ENCODE peak calls at places on chromosomes 7 and 10, in five cellular contexts. One of them, this sample, is unnamed. For H3K4me1, the result is how much of the 10 kb centered on the place peaks cover.

GRCh38 chr10:91424016-91424415 is 13.9 kb downstream of the HECTD2 start:
- DNase-seq in GM23338: no peak
- DNase-seq in GM12878: no peak
- DNase-seq in stomach: no peak
- DNase-seq in heart left ventricle: no peak
- DNase-seq in this sample: no peak

GRCh38 chr7:94654764-94655561 is 970 bp downstream of the SGCE start:
- DNase-seq in GM12878: no peak
- DNase-seq in stomach: no peak
- DNase-seq in GM23338: peak
- DNase-seq in heart left ventricle: peak
- DNase-seq in this sample: no peak

GRCh38 chr7:25256424-25256823 is 28.1 kb upstream of the NPVF start:
- DNase-seq in stomach: no peak
- DNase-seq in GM12878: no peak
- DNase-seq in heart left ventricle: no peak
- DNase-seq in GM23338: no peak
- DNase-seq in this sample: no peak

GRCh38 chr10:76297787-76298281 is 866.4 kb downstream of the LRMDA start:
- DNase-seq in GM23338: no peak
- DNase-seq in heart left ventricle: no peak
- DNase-seq in GM12878: no peak
- DNase-seq in stomach: peak
- DNase-seq in this sample: no peak

GRCh38 chr10:132397036-132397541 is at the start of gene PWWP2B:
- DNase-seq in stomach: peak
- DNase-seq in GM12878: no peak
- DNase-seq in GM23338: no peak
- DNase-seq in heart left ventricle: peak
- DNase-seq in this sample: no peak

GRCh38 chr7:66352071-66352470 is 146.9 kb downstream of the TPST1 start:
- DNase-seq in GM23338: peak
- DNase-seq in heart left ventricle: no peak
- DNase-seq in stomach: no peak
- DNase-seq in GM12878: no peak
- DNase-seq in this sample: peak

GRCh38 chr10:59362991-59363390 is 642 bp upstream of the FAM13C start:
- DNase-seq in GM12878: no peak
- DNase-seq in stomach: peak
- DNase-seq in GM23338: peak
- DNase-seq in heart left ventricle: peak
- DNase-seq in this sample: peak

GRCh38 chr7:44515595-44516268 is 25.3 kb upstream of the NUDCD3 start:
- DNase-seq in GM23338: no peak
- DNase-seq in stomach: no peak
- DNase-seq in heart left ventricle: no peak
- DNase-seq in GM12878: no peak
- DNase-seq in this sample: no peak

GRCh38 chr7:89655946-89656345 is 498.3 kb upstream of the STEAP1 start:
- DNase-seq in GM12878: no peak
- DNase-seq in heart left ventricle: no peak
- DNase-seq in stomach: no peak
- DNase-seq in GM23338: no peak
- DNase-seq in this sample: no peak

GRCh38 chr10:118595598-118596425 is at the start of gene PRLHR:
- DNase-seq in stomach: no peak
- DNase-seq in GM12878: no peak
- DNase-seq in GM23338: peak
- DNase-seq in heart left ventricle: no peak
- DNase-seq in this sample: no peak

GRCh38 chr7:101539784-101540183 is 89.3 kb downstream of the MYL10 start:
- DNase-seq in stomach: no peak
- DNase-seq in GM12878: no peak
- DNase-seq in heart left ventricle: no peak
- DNase-seq in GM23338: no peak
- DNase-seq in this sample: no peak

GRCh38 chr7:44104880-44105771 is 981 bp downstream of the AEBP1 start:
- DNase-seq in GM23338: peak
- DNase-seq in stomach: no peak
- DNase-seq in heart left ventricle: no peak
- DNase-seq in GM12878: no peak
- DNase-seq in this sample: no peak

GRCh38 chr10:13993169-13993568 is 337.6 kb downstream of the FRMD4A start:
- DNase-seq in GM12878: no peak
- DNase-seq in heart left ventricle: peak
- DNase-seq in stomach: no peak
- DNase-seq in GM23338: no peak
- DNase-seq in this sample: no peak

GRCh38 chr10:102735065-102735562 is 8.6 kb upstream of the WBP1L start:
- DNase-seq in heart left ventricle: no peak
- DNase-seq in stomach: no peak
- DNase-seq in GM12878: no peak
- DNase-seq in GM23338: peak
- DNase-seq in this sample: no peak

GRCh38 chr7:101386558-101387199 is 24.0 kb downstream of the COL26A1 start:
- DNase-seq in GM23338: peak
- DNase-seq in heart left ventricle: no peak
- DNase-seq in stomach: no peak
- DNase-seq in GM12878: no peak
- DNase-seq in this sample: no peak

GRCh38 chr10:13892871-13893270 is 306.1 kb downstream of the PRPF18 start:
- DNase-seq in stomach: no peak
- DNase-seq in GM23338: no peak
- DNase-seq in GM12878: no peak
- DNase-seq in heart left ventricle: no peak
- DNase-seq in this sample: no peak

GRCh38 chr10:21526184-21526951 is 886 bp upstream of the SKIDA1 start:
- DNase-seq in stomach: peak
- DNase-seq in GM23338: peak
- DNase-seq in GM12878: no peak
- DNase-seq in heart left ventricle: peak
- DNase-seq in this sample: peak

GRCh38 chr7:120402368-120402767 is 129.4 kb downstream of the KCND2 start:
- DNase-seq in GM23338: no peak
- DNase-seq in GM12878: no peak
- DNase-seq in heart left ventricle: no peak
- DNase-seq in stomach: no peak
- DNase-seq in this sample: no peak

GRCh38 chr7:20064974-20065862 is 152.0 kb downstream of the MACC1 start:
- DNase-seq in GM23338: no peak
- DNase-seq in stomach: no peak
- DNase-seq in heart left ventricle: no peak
- DNase-seq in GM12878: peak
- DNase-seq in this sample: no peak

GRCh38 chr7:28355553-28356319 is 56.6 kb upstream of the CREB5 start:
- DNase-seq in GM12878: no peak
- DNase-seq in stomach: no peak
- DNase-seq in heart left ventricle: no peak
- DNase-seq in GM23338: no peak
- DNase-seq in this sample: no peak

GRCh38 chr10:10994360-10994759 is 23.3 kb upstream of the CELF2 start:
- DNase-seq in heart left ventricle: no peak
- DNase-seq in GM12878: no peak
- DNase-seq in GM23338: no peak
- DNase-seq in stomach: no peak
- DNase-seq in this sample: no peak

GRCh38 chr10:3879073-3879472 is 94.1 kb upstream of the KLF6 start:
- DNase-seq in GM12878: no peak
- DNase-seq in GM23338: no peak
- DNase-seq in heart left ventricle: no peak
- DNase-seq in stomach: no peak
- DNase-seq in this sample: no peak

GRCh38 chr7:39088730-39089129 is 111.0 kb downstream of the POU6F2 start:
- DNase-seq in stomach: no peak
- DNase-seq in GM23338: peak
- DNase-seq in heart left ventricle: no peak
- DNase-seq in GM12878: no peak
- DNase-seq in this sample: no peak

GRCh38 chr10:24503627-24504320 is 219.9 kb downstream of the ARHGAP21 start:
- DNase-seq in stomach: peak
- DNase-seq in heart left ventricle: peak
- DNase-seq in GM12878: peak
- DNase-seq in GM23338: peak
- DNase-seq in this sample: peak

GRCh38 chr10:101291254-101292193 is 62.3 kb upstream of the LBX1 start:
- DNase-seq in stomach: peak
- DNase-seq in GM12878: no peak
- DNase-seq in heart left ventricle: peak
- DNase-seq in GM23338: peak
- DNase-seq in this sample: no peak

GRCh38 chr10:77392851-77393250 is 244.8 kb downstream of the KCNMA1 start:
- DNase-seq in stomach: no peak
- DNase-seq in GM12878: no peak
- DNase-seq in heart left ventricle: no peak
- DNase-seq in GM23338: no peak
- DNase-seq in this sample: no peak

GRCh38 chr7:134515569-134516468 is 11.5 kb upstream of the AKR1B10 start:
- DNase-seq in heart left ventricle: no peak
- DNase-seq in GM23338: no peak
- DNase-seq in stomach: no peak
- DNase-seq in GM12878: no peak
- DNase-seq in this sample: no peak

GRCh38 chr10:112790030-112790429 is 160.0 kb upstream of the TCF7L2 start:
- DNase-seq in stomach: no peak
- DNase-seq in GM12878: no peak
- DNase-seq in heart left ventricle: no peak
- DNase-seq in GM23338: no peak
- DNase-seq in this sample: peak

GRCh38 chr7:91657386-91658120 is 222.9 kb downstream of the MTERF1 start:
- DNase-seq in GM23338: peak
- DNase-seq in heart left ventricle: no peak
- DNase-seq in stomach: no peak
- DNase-seq in GM12878: no peak
- DNase-seq in this sample: no peak

GRCh38 chr7:138354066-138354465 is 106.0 kb upstream of the TRIM24 start:
- DNase-seq in GM23338: no peak
- DNase-seq in stomach: no peak
- DNase-seq in heart left ventricle: no peak
- DNase-seq in GM12878: no peak
- DNase-seq in this sample: no peak

GRCh38 chr7:95796617-95797016 is 24.3 kb downstream of the DYNC1I1 start:
- DNase-seq in GM23338: no peak
- DNase-seq in GM12878: no peak
- DNase-seq in stomach: no peak
- DNase-seq in heart left ventricle: no peak
- DNase-seq in this sample: no peak

GRCh38 chr7:107882766-107883165 is 8.2 kb upstream of the DLD start:
- DNase-seq in GM12878: no peak
- DNase-seq in stomach: no peak
- DNase-seq in heart left ventricle: no peak
- DNase-seq in GM23338: no peak
- DNase-seq in this sample: no peak

GRCh38 chr10:26969145-26969926 is 108.6 kb upstream of the ABI1 start:
- DNase-seq in heart left ventricle: no peak
- DNase-seq in GM23338: no peak
- DNase-seq in stomach: no peak
- DNase-seq in GM12878: peak
- DNase-seq in this sample: no peak

GRCh38 chr10:71349401-71349800 is 30.3 kb downstream of the SLC29A3 start:
- DNase-seq in stomach: no peak
- DNase-seq in GM12878: no peak
- DNase-seq in heart left ventricle: no peak
- DNase-seq in GM23338: no peak
- DNase-seq in this sample: no peak

DNA sequence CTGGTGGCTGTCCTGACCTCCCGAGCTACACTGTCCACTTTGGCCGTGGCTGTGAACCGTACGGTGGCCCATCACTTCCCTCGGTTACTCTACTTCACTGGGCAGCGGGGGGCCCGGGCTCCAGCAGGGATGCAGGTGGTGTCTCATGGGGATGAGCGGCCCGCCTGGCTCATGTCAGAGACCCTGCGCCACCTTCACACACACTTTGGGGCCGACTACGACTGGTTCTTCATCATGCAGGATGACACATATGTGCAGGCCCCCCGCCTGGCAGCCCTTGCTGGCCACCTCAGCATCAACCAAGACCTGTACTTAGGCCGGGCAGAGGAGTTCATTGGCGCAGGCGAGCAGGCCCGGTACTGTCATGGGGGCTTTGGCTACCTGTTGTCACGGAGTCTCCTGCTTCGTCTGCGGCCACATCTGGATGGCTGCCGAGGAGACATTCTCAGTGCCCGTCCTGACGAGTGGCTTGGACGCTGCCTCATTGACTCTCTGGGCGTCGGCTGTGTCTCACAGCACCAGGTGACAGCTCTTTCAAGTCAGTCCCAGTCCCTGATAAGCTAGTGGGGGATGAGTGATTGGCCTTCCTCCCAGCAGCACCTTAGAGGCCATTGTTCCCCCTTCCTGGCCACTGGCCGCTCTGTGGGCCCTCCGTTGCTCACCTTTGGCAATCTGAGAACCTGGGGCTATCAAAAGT is 3.0 kb downstream of the CHPF2 start:
- DNase-seq in GM23338: no peak
- DNase-seq in stomach: no peak
- DNase-seq in heart left ventricle: no peak
- DNase-seq in GM12878: no peak
- DNase-seq in this sample: no peak
- H3K4me3 ChIP-seq in GM23338: no peak
- H3K4me3 ChIP-seq in stomach: no peak
- H3K4me3 ChIP-seq in heart left ventricle: no peak
- H3K4me3 ChIP-seq in GM12878: no peak
- H3K4me3 ChIP-seq in this sample: no peak

GRCh38 chr7:139650429-139651100 is 127.1 kb downstream of the CLEC2L start:
- DNase-seq in heart left ventricle: peak
- DNase-seq in stomach: no peak
- DNase-seq in GM12878: no peak
- DNase-seq in GM23338: no peak
- DNase-seq in this sample: no peak
- H3K27ac ChIP-seq in heart left ventricle: peak
- H3K27ac ChIP-seq in stomach: peak
- H3K27ac ChIP-seq in GM12878: no peak
- H3K27ac ChIP-seq in GM23338: no peak
- H3K27ac ChIP-seq in this sample: no peak

DNA sequence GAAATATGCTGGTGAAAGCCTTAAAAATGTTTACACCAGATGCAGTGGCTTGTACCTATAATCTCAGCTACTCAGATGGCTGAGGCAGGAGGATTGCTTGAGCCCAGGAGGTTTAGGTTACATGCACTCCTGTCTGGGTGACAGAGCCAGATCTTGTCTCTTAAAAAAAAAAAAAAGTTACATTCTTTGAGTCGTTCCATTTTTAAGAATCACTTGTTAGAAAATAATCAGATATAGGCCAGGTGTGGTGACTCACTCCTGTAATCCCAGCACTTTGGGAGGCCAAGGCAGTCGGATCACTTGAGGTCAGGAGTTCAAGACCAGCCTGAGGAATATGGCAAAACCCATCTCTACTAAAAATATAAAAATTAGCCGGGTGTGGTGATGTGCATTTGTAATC is 43.0 kb downstream of the TOMM7 start:
- DNase-seq in heart left ventricle: no peak
- DNase-seq in GM23338: no peak
- DNase-seq in stomach: no peak
- DNase-seq in GM12878: no peak
- DNase-seq in this sample: no peak
- H3K4me1 ChIP-seq in heart left ventricle: under half
- H3K4me1 ChIP-seq in GM23338: under half
- H3K4me1 ChIP-seq in stomach: under half
- H3K4me1 ChIP-seq in GM12878: under half
- H3K4me1 ChIP-seq in this sample: under half

GRCh38 chr10:33094263-33095051 is 136.4 kb upstream of the ITGB1 start:
- DNase-seq in stomach: no peak
- DNase-seq in heart left ventricle: peak
- DNase-seq in GM23338: no peak
- DNase-seq in GM12878: no peak
- DNase-seq in this sample: no peak
- H3K4me3 ChIP-seq in stomach: no peak
- H3K4me3 ChIP-seq in heart left ventricle: no peak
- H3K4me3 ChIP-seq in GM23338: no peak
- H3K4me3 ChIP-seq in GM12878: no peak
- H3K4me3 ChIP-seq in this sample: no peak

This sample was measured in colonic mucosa.